ENCODE peak calls at places on chromosomes 6 and 20, in six cellular contexts. T is nephron progenitor cell, N is epithelial cell of esophagus, X is endodermal cell, B is heart right ventricle, J is brain microvascular endothelial cell. Y is an unnamed sample.

GRCh38 chr20:20333866-20334265 is 34.0 kb upstream of the INSM1 start:
- DNase-seq in X (no peak), T (no peak), B (no peak), J (no peak), N (no peak), Y (no peak)

GRCh38 chr6:106805017-106805335 is 169.6 kb downstream of the CD24 start:
- DNase-seq in J (no peak), X (no peak), T (no peak), B (no peak), N (no peak), Y (no peak)

GRCh38 chr6:109008537-109008950 is 86.1 kb downstream of the SESN1 start:
- DNase-seq in T (no peak), J (no peak), N (no peak), B (no peak), X (no peak), Y (no peak)

GRCh38 chr6:159013229-159013628 is 13.2 kb upstream of the RSPH3 start:
- DNase-seq in X (no peak), J (no peak), N (no peak), B (no peak), T (no peak), Y (no peak)

GRCh38 chr20:45833883-45834796 is 541 bp downstream of the SNX21 start:
- DNase-seq in N (peak), B (peak), T (peak), J (no peak), X (peak), Y (no peak)

GRCh38 chr6:107230024-107230423 is 114.7 kb upstream of the BEND3 start:
- DNase-seq in X (no peak), N (no peak), T (no peak), B (no peak), J (no peak), Y (no peak)

GRCh38 chr20:61631770-61632169 is 379.7 kb downstream of the CDH4 start:
- DNase-seq in T (no peak), X (no peak), J (no peak), B (no peak), N (no peak), Y (no peak)

GRCh38 chr6:27892596-27893058 is 19.6 kb downstream of the OR2B2 start:
- DNase-seq in B (no peak), T (no peak), X (no peak), J (no peak), N (no peak), Y (no peak)

GRCh38 chr6:18260448-18261106 is 3.8 kb downstream of the DEK start:
- DNase-seq in T (no peak), N (peak), J (peak), X (peak), B (no peak), Y (no peak)

GRCh38 chr6:11264100-11264499 is 31.6 kb upstream of the NEDD9 start:
- DNase-seq in T (no peak), X (peak), J (no peak), B (no peak), N (no peak), Y (no peak)

GRCh38 chr6:169838291-169839028 is 87.0 kb downstream of the ERMARD start:
- DNase-seq in T (no peak), J (no peak), N (no peak), B (no peak), X (peak), Y (no peak)

GRCh38 chr6:85458184-85458583 is 8.3 kb downstream of the NT5E start:
- DNase-seq in T (no peak), X (peak), J (no peak), N (no peak), B (no peak), Y (no peak)

GRCh38 chr6:17865798-17866725 is 121.4 kb downstream of the KIF13A start:
- DNase-seq in J (peak), X (no peak), B (peak), N (peak), T (peak), Y (peak)

GRCh38 chr20:32585011-32585518 is at the start of gene NOL4L:
- DNase-seq in X (peak), T (peak), B (peak), N (peak), J (no peak), Y (no peak)

GRCh38 chr6:5580736-5581568 is 319.6 kb downstream of the FARS2 start:
- DNase-seq in T (no peak), X (no peak), N (no peak), J (no peak), B (no peak), Y (no peak)
- TF ChIP-seq CTCF in T (no peak), X (no peak), N (no peak), J (no peak), B (no peak), Y (no peak)

GRCh38 chr6:127342946-127343752 is at the start of gene ECHDC1:
- DNase-seq in B (peak), J (peak), T (peak), N (peak), X (peak), Y (no peak)
- TF ChIP-seq CTCF in B (no peak), J (no peak), T (no peak), N (no peak), X (no peak), Y (no peak)

GRCh38 chr6:168133707-168134398 is 54.8 kb upstream of the FRMD1 start:
- DNase-seq in J (no peak), B (no peak), N (no peak), T (no peak), X (peak), Y (no peak)

GRCh38 chr6:168130683-168131371 is 51.8 kb upstream of the FRMD1 start:
- DNase-seq in N (no peak), X (peak), J (no peak), B (no peak), T (no peak), Y (no peak)

GRCh38 chr6:168131464-168132415 is 52.7 kb upstream of the FRMD1 start:
- DNase-seq in T (no peak), X (peak), J (no peak), B (no peak), N (no peak), Y (no peak)

GRCh38 chr6:168133186-168133585 is 54.2 kb upstream of the FRMD1 start:
- DNase-seq in T (no peak), J (peak), X (peak), N (no peak), B (peak), Y (no peak)

GRCh38 chr6:168132531-168133184 is 53.6 kb upstream of the FRMD1 start:
- DNase-seq in N (no peak), T (peak), X (peak), B (peak), J (peak), Y (peak)
- TF ChIP-seq CTCF in N (peak), T (no peak), X (peak), B (peak), J (peak), Y (peak)

GRCh38 chr6:1703923-1704322 is 94.2 kb downstream of the FOXC1 start:
- DNase-seq in T (no peak), B (no peak), X (no peak), N (peak), J (no peak), Y (no peak)
- TF ChIP-seq CTCF in T (no peak), B (no peak), X (no peak), N (no peak), J (no peak), Y (no peak)

GRCh38 chr20:50343490-50344179 is 153.0 kb downstream of the CEBPB start:
- DNase-seq in B (no peak), T (no peak), X (no peak), J (no peak), N (no peak), Y (no peak)

GRCh38 chr20:50342638-50343102 is 152.0 kb downstream of the CEBPB start:
- DNase-seq in T (no peak), B (no peak), X (no peak), N (no peak), J (no peak), Y (no peak)

GRCh38 chr20:50343125-50343489 is 152.5 kb downstream of the CEBPB start:
- DNase-seq in B (no peak), X (no peak), N (no peak), T (no peak), J (no peak), Y (no peak)

GRCh38 chr20:50345712-50346371 is 155.2 kb downstream of the CEBPB start:
- DNase-seq in B (no peak), N (no peak), X (peak), J (no peak), T (no peak), Y (no peak)

DNA sequence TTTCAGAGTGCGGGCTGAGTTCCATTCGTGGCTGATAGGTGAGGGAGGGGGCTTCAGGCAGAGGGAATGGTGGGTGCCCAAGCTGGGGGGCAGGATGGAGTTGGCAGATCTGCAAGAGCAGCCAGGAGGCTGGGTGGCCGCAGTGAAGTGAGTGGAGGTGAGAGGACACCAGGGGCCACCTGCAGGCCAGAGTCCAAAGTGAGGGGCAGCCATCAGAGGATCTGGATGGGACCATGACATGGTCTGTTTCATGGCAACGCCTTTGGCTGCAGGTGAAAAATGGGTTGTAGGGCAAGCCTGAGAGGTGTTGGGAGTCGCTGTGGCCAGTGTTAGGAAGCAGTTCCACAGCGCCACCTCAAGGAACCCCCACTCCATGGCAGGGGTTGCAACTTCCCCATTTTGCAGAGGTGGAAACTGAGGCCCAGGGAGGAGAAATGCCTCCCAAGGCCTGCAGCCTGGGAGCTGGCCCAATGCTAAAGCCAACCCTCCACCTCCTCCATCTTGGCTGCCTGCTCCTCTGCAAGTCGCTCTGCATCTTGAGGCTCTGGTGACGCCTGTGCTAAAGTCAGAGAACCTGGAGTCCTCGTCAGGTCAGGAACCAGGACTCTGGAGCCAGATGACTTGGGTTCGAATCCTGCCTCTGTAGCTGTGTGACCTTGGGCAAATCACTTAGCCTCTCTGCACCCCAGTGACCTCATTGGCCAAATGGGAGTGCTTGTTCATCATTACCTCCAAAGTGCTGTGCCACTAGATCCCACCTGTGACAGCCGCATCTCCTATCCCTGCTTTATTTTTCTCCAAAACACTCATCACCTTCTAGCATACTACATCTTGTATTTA is 153.8 kb downstream of the CEBPB start:
- DNase-seq in N (no peak), T (no peak), B (no peak), J (no peak), X (peak), Y (no peak)
- TF ChIP-seq CTCF in N (peak), T (no peak), B (no peak), J (peak), X (peak), Y (no peak)

GRCh38 chr6:138953451-138953850 is 34.6 kb downstream of the REPS1 start:
- DNase-seq in J (no peak), X (no peak), N (peak), T (no peak), B (no peak), Y (no peak)

GRCh38 chr6:138945354-138945753 is 42.7 kb downstream of the REPS1 start:
- DNase-seq in N (peak), X (peak), J (no peak), T (peak), B (no peak), Y (no peak)

GRCh38 chr6:138944412-138944811 is 43.6 kb downstream of the REPS1 start:
- DNase-seq in B (no peak), J (peak), T (no peak), X (no peak), N (peak), Y (no peak)

GRCh38 chr6:138948028-138948427 is 40.0 kb downstream of the REPS1 start:
- DNase-seq in X (no peak), B (no peak), T (no peak), N (peak), J (no peak), Y (no peak)

DNA sequence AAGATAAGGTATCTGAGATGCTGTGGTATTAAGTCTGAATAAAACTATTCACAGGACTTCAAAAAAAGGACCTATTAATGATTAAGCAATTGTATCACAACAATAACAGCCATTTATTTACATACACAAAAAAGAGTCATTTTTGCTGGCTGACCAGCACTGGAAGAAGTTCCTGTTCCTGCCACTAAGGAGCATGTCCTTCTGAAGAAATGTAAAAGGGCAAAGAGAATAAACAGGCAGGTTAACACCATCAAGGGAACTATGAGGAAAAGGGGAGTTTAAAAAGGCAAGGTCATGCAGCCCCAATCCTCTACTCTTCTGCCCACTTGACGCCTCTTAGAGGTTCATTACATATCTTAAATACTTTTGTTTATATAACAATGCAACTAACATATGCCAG is 39.3 kb downstream of the REPS1 start:
- DNase-seq in B (no peak), N (peak), X (no peak), J (no peak), T (no peak), Y (no peak)
- TF ChIP-seq CTCF in B (no peak), N (peak), X (peak), J (peak), T (no peak), Y (no peak)

DNA sequence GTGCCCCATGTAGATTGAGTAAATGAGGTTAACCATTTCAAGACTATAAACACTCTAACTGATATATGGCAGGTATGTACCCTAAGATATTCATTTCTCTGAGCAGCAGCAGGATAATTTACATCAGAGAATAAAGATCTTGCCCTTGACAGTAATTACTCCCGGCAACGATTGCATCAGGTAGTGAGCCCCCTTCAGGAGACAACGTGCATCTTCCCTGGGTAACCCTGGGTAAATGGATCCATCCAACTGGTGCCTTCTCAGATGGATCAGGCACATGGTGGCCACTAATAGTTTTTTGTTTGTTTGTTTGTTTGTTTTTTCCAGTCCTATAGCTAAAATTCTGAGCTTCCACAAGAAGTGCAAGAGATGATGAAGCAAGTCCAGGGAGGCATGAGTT is 469.4 kb upstream of the SLC35B3 start:
- DNase-seq in T (no peak), B (no peak), N (peak), J (no peak), X (peak), Y (no peak)
- TF ChIP-seq CTCF in T (peak), B (no peak), N (peak), J (peak), X (peak), Y (no peak)